ENCODE peak calls at places on chromosomes 12 and 14, in six cellular contexts. M is fibroblast of lung, K is Peyer's patch, D is brain microvascular endothelial cell, F is transverse colon, Z is suprapubic skin. S is an unnamed sample.

GRCh38 chr14:69069020-69069421 is 83.9 kb downstream of the DCAF5 start:
- DNase-seq in M (peak), K (no peak), D (peak), F (no peak), Z (no peak), S (no peak)

GRCh38 chr12:100840748-100841147 is 46.2 kb downstream of the ANO4 start:
- DNase-seq in M (no peak), K (no peak), D (no peak), F (no peak), Z (no peak), S (no peak)

GRCh38 chr12:97941686-97942354 is 479.2 kb downstream of the RMST start:
- DNase-seq in M (no peak), K (no peak), D (no peak), F (no peak), Z (no peak), S (no peak)

GRCh38 chr14:65772901-65773574 is 360.5 kb downstream of the FUT8 start:
- DNase-seq in M (peak), K (no peak), D (no peak), F (no peak), Z (no peak), S (no peak)

GRCh38 chr12:68813242-68813593 is 5.2 kb downstream of the MDM2 start:
- DNase-seq in M (no peak), K (no peak), D (no peak), F (no peak), Z (no peak), S (no peak)

GRCh38 chr12:11607313-11608081 is 42.0 kb upstream of the ETV6 start:
- DNase-seq in M (peak), K (no peak), D (peak), F (peak), Z (no peak), S (no peak)

GRCh38 chr12:6998708-6999451 is 19.4 kb downstream of the LPCAT3 start:
- DNase-seq in M (no peak), K (no peak), D (no peak), F (no peak), Z (no peak), S (peak)

GRCh38 chr12:122841544-122842321 is 6.5 kb downstream of the HIP1R start:
- DNase-seq in M (peak), K (no peak), D (peak), F (no peak), Z (peak), S (peak)

GRCh38 chr14:65922166-65922565 is 509.6 kb downstream of the FUT8 start:
- DNase-seq in M (no peak), K (no peak), D (no peak), F (no peak), Z (no peak), S (no peak)

GRCh38 chr12:115866909-115867525 is 410.5 kb downstream of the MED13L start:
- DNase-seq in M (no peak), K (no peak), D (no peak), F (peak), Z (no peak), S (no peak)
- TF ChIP-seq CTCF in M (no peak), K (no peak), D (no peak), F (no peak), Z (no peak), S (no peak)

DNA sequence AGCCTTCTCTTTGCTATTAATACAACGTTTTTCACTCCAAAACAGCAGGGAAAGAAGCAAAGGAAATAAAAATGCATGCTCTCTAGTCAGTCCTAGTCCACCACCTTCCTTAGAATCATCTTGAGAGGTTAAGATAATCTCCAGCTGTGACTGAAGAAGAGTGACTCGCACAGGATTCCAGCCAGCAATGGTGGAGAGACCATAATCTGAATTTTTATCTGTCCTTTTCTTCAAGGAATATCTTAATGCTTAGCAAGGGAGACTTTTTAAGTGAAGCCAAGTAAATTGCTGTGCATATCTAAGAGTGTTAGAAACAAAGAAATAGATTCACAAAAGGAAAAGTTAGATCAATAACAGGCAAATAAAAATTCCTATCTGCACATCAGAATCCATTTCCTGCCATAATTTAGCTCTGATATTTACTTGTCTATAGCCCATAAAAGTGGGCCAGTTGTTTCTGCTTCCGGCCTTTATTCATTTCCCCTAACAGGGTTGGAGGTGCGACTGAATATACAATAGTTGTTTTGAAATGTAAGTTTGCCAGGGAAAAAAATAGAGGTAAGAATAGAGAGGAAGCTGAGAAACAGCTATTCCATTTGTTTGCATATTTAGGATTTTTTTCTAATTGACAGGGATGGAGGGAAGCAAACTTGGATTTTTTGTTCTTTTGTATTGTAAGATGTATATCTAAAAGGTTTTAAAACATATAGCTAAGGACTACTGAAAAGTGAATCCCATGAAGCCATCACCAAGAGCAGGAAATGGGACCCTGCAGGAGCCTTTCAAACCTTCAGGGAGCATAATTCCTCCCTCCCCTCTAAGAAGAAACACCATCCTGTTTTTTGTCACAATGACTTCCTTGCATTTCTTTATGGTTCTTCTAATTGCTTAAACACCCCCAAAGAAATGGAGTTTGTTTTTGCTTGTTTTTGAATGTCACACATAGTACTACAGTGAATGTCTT is 154.0 kb downstream of the ITPR2 start:
- DNase-seq in M (peak), K (no peak), D (no peak), F (no peak), Z (no peak), S (no peak)
- H3K4me3 ChIP-seq in M (no peak), K (no peak), D (no peak), F (no peak), Z (no peak), S (no peak)

DNA sequence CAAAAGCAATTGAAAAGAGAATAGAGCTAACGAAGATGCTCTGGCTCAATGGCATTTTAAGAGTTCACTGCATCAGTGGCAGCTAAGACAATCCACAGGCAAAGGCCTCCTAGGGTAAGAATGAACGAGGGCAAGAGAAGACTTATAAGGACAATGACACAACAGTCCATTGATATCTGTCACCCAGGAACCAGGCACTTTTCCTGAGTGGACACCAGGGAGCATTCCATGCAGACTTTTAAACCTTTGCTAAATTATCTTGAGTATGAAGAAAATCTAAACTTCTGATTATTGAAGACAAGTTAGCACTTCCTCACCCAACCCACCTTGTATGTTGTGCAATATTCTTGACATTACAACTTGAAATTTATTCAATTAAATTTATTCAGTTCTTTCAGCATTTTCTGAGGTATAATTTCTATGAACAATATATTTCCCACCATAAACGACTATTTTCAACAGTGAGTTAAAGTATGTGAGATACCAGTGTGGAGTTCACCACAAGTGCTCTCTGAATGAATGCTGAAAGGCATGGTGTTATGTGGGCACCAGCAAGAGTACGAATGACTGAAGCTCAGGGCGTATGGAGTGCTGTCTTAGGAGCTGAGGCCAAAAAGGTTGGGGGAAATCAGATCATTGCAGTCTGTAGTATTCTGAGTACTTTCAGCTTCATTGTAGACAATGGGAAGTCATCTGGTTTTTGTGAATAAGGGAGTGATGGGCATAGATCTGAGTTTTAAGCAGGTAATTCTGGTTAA is 124.3 kb upstream of the LMNTD1 start:
- DNase-seq in M (peak), K (no peak), D (no peak), F (no peak), Z (no peak), S (no peak)
- TF ChIP-seq CTCF in M (no peak), K (no peak), D (no peak), F (no peak), Z (no peak), S (peak)

DNA sequence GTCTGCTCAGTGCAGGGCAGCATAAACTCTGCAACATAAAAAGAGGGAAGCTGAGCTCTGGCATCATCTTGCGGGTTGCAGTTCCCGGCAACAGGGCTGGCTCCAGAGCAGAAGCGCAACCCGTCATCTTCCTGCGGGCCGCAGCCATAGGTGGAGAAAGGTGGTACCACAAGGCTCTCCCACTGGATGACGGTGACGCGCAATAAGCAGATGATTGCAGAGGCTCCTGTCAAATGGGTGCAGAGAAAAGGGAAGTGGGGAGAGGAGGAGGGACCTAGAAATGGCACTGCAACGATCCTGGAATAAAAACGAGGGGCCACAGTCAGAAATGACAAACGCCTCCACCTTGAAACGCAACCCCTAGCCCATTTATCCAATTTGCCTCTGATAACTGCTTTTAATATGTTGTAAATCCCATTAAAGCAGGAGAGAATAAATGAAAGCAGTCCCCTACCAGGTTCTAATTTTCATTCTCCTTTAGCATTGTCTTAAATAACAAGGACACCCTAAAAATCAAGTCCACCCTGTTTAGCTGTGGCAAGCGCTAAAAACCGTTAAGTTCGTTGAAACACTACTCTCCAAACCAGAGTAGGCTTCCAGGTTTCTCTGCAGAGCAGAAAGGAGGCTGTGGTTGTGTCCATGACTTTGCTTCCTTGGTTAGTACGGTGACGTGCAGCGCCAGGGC is 30.9 kb upstream of the TUBA1C start:
- DNase-seq in M (peak), K (peak), D (no peak), F (peak), Z (peak), S (peak)
- H3K4me3 ChIP-seq in M (no peak), K (peak), D (peak), F (peak), Z (peak), S (no peak)

GRCh38 chr12:1800646-1801284 is 19.6 kb upstream of the LRTM2 start:
- DNase-seq in M (no peak), K (peak), D (peak), F (peak), Z (peak), S (peak)
- TF ChIP-seq CTCF in M (peak), K (no peak), D (peak), F (peak), Z (no peak), S (peak)

DNA sequence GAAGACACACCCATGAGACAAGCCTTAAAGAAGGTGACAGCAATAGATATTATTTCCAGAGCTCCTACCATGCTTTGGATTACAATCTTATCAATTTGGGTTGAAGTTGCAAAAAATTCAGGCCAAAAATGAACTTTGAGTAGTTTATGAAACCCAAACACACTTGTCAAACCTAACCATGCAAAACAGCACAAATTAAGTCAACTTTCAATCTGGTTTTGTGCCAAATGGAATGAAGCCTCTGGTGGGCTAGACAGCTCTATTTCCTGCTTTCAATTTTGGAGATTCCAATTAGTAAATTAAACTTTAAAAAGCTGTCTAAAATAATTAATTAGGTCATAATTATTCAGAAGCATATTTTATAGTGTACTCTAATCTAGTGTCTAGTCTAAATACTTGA is 203.4 kb downstream of the SYT1 start:
- DNase-seq in M (no peak), K (no peak), D (no peak), F (no peak), Z (no peak), S (no peak)
- H3K4me3 ChIP-seq in M (no peak), K (no peak), D (no peak), F (no peak), Z (no peak), S (no peak)